ENCODE peak calls at places on chromosome 1, in nine cellular contexts. X is mammary epithelial cell, K is MM.1S, U is WERI-Rb-1, I is lung, C is tibial artery, Q is lower lobe of right lung, S is heart left ventricle, G is AG04450. Y is an unnamed sample.

GRCh38 chr1:209354111-209354839 is 229.2 kb upstream of the CAMK1G start:
- DNase-seq in X (peak), K (peak), U (peak), I (peak), C (peak), Q (peak), S (peak), G (peak), Y (peak)

GRCh38 chr1:180267761-180268555 is 37.9 kb downstream of the LHX4 start:
- DNase-seq in X (no peak), K (no peak), U (no peak), I (no peak), C (no peak), Q (no peak), S (peak), G (no peak), Y (peak)

GRCh38 chr1:32828341-32828740 is 10.9 kb downstream of the S100PBP start:
- DNase-seq in X (no peak), K (no peak), U (no peak), I (no peak), C (no peak), Q (no peak), S (no peak), G (no peak), Y (peak)

GRCh38 chr1:116134178-116134773 is 23.1 kb downstream of the MAB21L3 start:
- DNase-seq in X (no peak), K (no peak), U (peak), I (no peak), C (no peak), Q (no peak), S (no peak), G (no peak), Y (no peak)

GRCh38 chr1:182909578-182909977 is 43.4 kb downstream of the SHCBP1L start:
- DNase-seq in X (no peak), K (no peak), U (no peak), I (no peak), C (no peak), Q (no peak), S (no peak), G (no peak), Y (no peak)

GRCh38 chr1:93694833-93695232 is 13.2 kb upstream of the BCAR3 start:
- DNase-seq in X (peak), K (no peak), U (no peak), I (no peak), C (no peak), Q (no peak), S (no peak), G (no peak), Y (no peak)

GRCh38 chr1:205648212-205648910 is 16.6 kb upstream of the ELK4 start:
- DNase-seq in X (no peak), K (no peak), U (peak), I (no peak), C (no peak), Q (no peak), S (no peak), G (no peak), Y (no peak)

GRCh38 chr1:14993414-14993813 is 160.1 kb upstream of the TMEM51 start:
- DNase-seq in X (no peak), K (no peak), U (no peak), I (no peak), C (no peak), Q (no peak), S (no peak), G (no peak), Y (no peak)

GRCh38 chr1:111904478-111905218 is 84.8 kb downstream of the KCND3 start:
- DNase-seq in X (no peak), K (no peak), U (no peak), I (no peak), C (no peak), Q (no peak), S (peak), G (no peak), Y (no peak)

GRCh38 chr1:42684139-42684538 is 1.9 kb downstream of the YBX1 start:
- DNase-seq in X (peak), K (no peak), U (no peak), I (no peak), C (no peak), Q (no peak), S (no peak), G (no peak), Y (no peak)

GRCh38 chr1:206508956-206509355 is 1.6 kb downstream of the RASSF5 start:
- DNase-seq in X (no peak), K (no peak), U (no peak), I (no peak), C (no peak), Q (no peak), S (no peak), G (peak), Y (peak)

GRCh38 chr1:168057921-168058320 is 78.8 kb downstream of the GPR161 start:
- DNase-seq in X (peak), K (no peak), U (no peak), I (no peak), C (no peak), Q (no peak), S (no peak), G (no peak), Y (no peak)

GRCh38 chr1:64965239-64966157 is 851 bp downstream of the JAK1 start:
- DNase-seq in X (peak), K (peak), U (peak), I (peak), C (peak), Q (peak), S (peak), G (peak), Y (peak)

GRCh38 chr1:43930168-43930948 is 3.2 kb upstream of the ARTN start:
- DNase-seq in X (no peak), K (peak), U (peak), I (no peak), C (no peak), Q (no peak), S (no peak), G (no peak), Y (peak)
- TF ChIP-seq CTCF in X (peak), K (peak), U (peak), I (no peak), C (no peak), Q (peak), S (peak), G (peak), Y (peak)

DNA sequence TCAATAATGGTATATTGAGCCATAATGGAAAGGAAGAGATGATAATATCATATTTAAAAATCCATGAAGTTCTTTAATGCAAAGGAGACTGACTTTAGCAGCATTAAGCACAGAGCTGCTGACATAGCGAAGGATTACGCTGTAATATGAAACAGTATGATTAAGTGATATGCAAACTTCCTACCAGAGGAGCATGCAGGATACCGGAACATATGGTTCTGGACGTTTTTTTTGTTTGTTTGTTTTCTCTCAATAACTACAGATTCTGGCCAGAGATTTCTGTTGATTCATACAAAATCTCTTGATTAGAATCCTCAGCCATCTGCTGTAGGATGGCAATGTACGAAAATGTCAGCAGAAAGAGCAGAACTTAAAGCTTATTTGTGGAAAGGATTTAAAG is 970.8 kb downstream of the KCNT2 start:
- DNase-seq in X (no peak), K (no peak), U (no peak), I (no peak), C (no peak), Q (no peak), S (no peak), G (peak), Y (no peak)
- H3K27ac ChIP-seq in X (no peak), K (no peak), U (peak), I (no peak), C (no peak), Q (no peak), S (no peak), G (no peak), Y (no peak)

GRCh38 chr1:73627723-73628122 is 570.3 kb downstream of the LRRIQ3 start:
- DNase-seq in X (no peak), K (no peak), U (peak), I (no peak), C (no peak), Q (no peak), S (no peak), G (no peak), Y (no peak)
- TF ChIP-seq CTCF in X (no peak), K (no peak), U (no peak), I (no peak), C (no peak), Q (no peak), S (no peak), G (no peak), Y (no peak)

GRCh38 chr1:204450461-204451257 is 39.0 kb upstream of the PPP1R15B start:
- DNase-seq in X (no peak), K (no peak), U (peak), I (no peak), C (no peak), Q (no peak), S (peak), G (no peak), Y (no peak)

GRCh38 chr1:204453141-204453772 is 41.3 kb downstream of the PIK3C2B start:
- DNase-seq in X (no peak), K (peak), U (no peak), I (no peak), C (no peak), Q (no peak), S (no peak), G (no peak), Y (no peak)

GRCh38 chr1:204448991-204449390 is 37.4 kb upstream of the PPP1R15B start:
- DNase-seq in X (no peak), K (no peak), U (no peak), I (no peak), C (no peak), Q (no peak), S (no peak), G (no peak), Y (no peak)

GRCh38 chr1:204449631-204450280 is 38.1 kb upstream of the PPP1R15B start:
- DNase-seq in X (no peak), K (no peak), U (no peak), I (no peak), C (no peak), Q (no peak), S (no peak), G (no peak), Y (no peak)

DNA sequence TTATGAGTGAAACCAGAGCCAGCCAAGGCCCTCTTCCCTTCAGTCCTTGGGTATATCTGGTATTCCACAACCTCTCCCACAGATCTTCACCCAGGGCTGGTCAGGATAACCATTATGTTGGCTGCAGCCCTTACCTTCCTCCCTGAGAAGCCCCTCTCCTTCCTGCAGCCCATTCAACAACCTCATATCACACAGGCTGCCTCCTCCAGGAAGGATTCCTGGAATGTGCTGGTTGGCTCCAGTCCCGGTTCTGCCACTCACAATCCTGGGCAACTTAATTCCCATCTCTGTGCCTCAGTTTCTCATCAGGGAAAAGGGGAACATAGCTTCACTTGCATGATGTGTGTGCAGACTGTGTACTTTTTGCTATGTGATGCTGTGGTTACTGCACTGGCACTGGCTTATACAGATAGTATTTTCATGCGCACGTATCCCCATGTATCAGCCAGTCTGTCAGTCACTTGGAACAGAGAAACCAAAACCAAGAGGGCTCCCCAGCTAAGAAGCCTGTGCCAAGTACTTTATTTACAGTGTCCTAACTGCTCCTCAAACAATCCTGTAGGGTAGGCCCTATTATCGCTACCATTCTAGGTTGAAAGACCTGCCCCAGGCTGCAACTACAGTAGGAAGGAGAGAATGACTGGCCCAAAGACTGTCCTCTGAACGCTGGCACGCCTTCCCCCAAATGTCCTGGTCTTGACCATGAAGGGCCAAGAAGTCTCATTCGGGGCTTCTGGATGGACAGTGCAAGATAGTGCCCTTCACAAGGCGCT is 39.9 kb upstream of the PPP1R15B start:
- DNase-seq in X (no peak), K (no peak), U (no peak), I (no peak), C (no peak), Q (no peak), S (no peak), G (no peak), Y (no peak)
- H3K27ac ChIP-seq in X (no peak), K (no peak), U (no peak), I (peak), C (peak), Q (peak), S (peak), G (no peak), Y (no peak)

GRCh38 chr1:154664331-154664730 is 56.3 kb upstream of the ADAR start:
- DNase-seq in X (no peak), K (no peak), U (no peak), I (no peak), C (no peak), Q (no peak), S (no peak), G (no peak), Y (no peak)

GRCh38 chr1:154657547-154657946 is 49.6 kb upstream of the ADAR start:
- DNase-seq in X (no peak), K (no peak), U (no peak), I (no peak), C (no peak), Q (no peak), S (no peak), G (no peak), Y (no peak)

GRCh38 chr1:154661110-154661509 is 53.1 kb upstream of the ADAR start:
- DNase-seq in X (no peak), K (peak), U (no peak), I (no peak), C (no peak), Q (no peak), S (no peak), G (no peak), Y (no peak)

GRCh38 chr1:154663656-154664055 is 55.7 kb upstream of the ADAR start:
- DNase-seq in X (no peak), K (no peak), U (no peak), I (no peak), C (no peak), Q (no peak), S (no peak), G (no peak), Y (no peak)

DNA sequence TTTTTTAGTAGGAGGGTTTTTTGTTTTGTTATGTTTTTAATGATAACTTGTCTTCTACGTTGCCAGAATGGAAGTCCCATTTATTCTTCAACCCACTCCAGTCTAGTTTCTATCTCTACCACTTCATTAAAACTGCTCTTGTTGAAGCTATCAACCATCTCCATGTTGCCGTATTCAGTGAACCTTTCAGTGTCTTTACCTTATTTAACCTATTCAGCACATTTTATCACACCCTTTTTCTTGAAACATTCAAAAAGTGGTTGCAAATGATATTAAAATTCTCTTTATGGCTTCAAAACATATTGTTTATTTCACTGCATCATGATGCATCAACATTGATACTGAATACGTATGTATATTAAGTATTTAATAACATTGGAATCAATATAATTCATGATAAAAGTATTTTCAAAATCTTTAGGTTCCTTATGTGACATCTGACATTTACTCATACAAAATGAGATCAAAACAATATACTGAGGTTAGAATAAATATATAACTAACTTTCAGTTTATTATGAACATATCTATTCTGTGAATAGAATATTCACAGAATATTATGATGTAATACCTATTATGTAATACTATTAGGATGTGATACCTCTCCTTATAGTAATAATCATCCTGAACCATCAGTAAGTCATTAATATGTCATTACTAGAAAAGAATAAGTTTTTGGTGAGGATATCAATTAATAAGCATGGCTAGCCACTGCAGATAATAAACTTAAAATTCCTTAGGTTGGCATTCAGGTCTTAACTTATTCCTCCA is 52.0 kb upstream of the ADAR start:
- DNase-seq in X (no peak), K (no peak), U (no peak), I (no peak), C (no peak), Q (no peak), S (no peak), G (no peak), Y (no peak)
- TF ChIP-seq CTCF in X (no peak), K (no peak), U (no peak), I (no peak), C (no peak), Q (no peak), S (no peak), G (no peak), Y (no peak)

GRCh38 chr1:198121058-198121829 is 35.6 kb upstream of the NEK7 start:
- DNase-seq in X (peak), K (no peak), U (no peak), I (no peak), C (no peak), Q (no peak), S (no peak), G (no peak), Y (no peak)

GRCh38 chr1:198122693-198123092 is 34.1 kb upstream of the NEK7 start:
- DNase-seq in X (no peak), K (no peak), U (no peak), I (no peak), C (no peak), Q (no peak), S (no peak), G (no peak), Y (no peak)

GRCh38 chr1:198125995-198126758 is 30.6 kb upstream of the NEK7 start:
- DNase-seq in X (peak), K (no peak), U (no peak), I (no peak), C (no peak), Q (no peak), S (no peak), G (no peak), Y (peak)

GRCh38 chr1:198124665-198125064 is 32.1 kb upstream of the NEK7 start:
- DNase-seq in X (no peak), K (no peak), U (no peak), I (no peak), C (no peak), Q (no peak), S (no peak), G (no peak), Y (no peak)

GRCh38 chr1:198123146-198123545 is 33.7 kb upstream of the NEK7 start:
- DNase-seq in X (no peak), K (no peak), U (no peak), I (no peak), C (no peak), Q (no peak), S (no peak), G (no peak), Y (no peak)
- H3K27ac ChIP-seq in X (no peak), K (no peak), U (no peak), I (no peak), C (no peak), Q (no peak), S (no peak), G (peak), Y (peak)

Y was measured in osteoblast.